ENCODE peak calls at places on chromosome 4, in ten cellular contexts. E, V, R, P, J, L, H, K, D and F are unnamed samples.

GRCh38 chr4:93780080-93780479 is 48.5 kb upstream of the ATOH1 start:
- DNase-seq in V (no peak), K (no peak), E (no peak), H (no peak), R (no peak), D (no peak), P (no peak), J (no peak), L (no peak), F (no peak)

GRCh38 chr4:98222306-98222705 is 38.9 kb upstream of the RAP1GDS1 start:
- DNase-seq in E (no peak), D (no peak), R (peak; percentile 25), J (no peak), V (no peak), P (no peak), L (no peak), K (no peak), H (no peak), F (no peak)

GRCh38 chr4:26020083-26020668 is 106.2 kb downstream of the SMIM20 start:
- DNase-seq in E (peak; percentile 39), L (peak; percentile 86), R (peak; percentile 94), D (peak; percentile 89), V (no peak), K (no peak), H (no peak), J (peak; percentile 93), P (no peak), F (no peak)

GRCh38 chr4:7210818-7211217 is 18.5 kb downstream of the SORCS2 start:
- DNase-seq in D (peak; percentile 30), K (no peak), J (peak; percentile 87), P (no peak), H (no peak), V (no peak), E (peak; percentile 42), R (peak; percentile 83), L (peak; percentile 45), F (no peak)

GRCh38 chr4:46404961-46405360 is 15.0 kb upstream of the GABRA2 start:
- DNase-seq in P (no peak), R (peak; percentile 34), K (no peak), J (peak; percentile 62), V (no peak), L (no peak), E (no peak), D (no peak), H (no peak), F (no peak)

GRCh38 chr4:122819708-122820449 is 6.8 kb upstream of the FGF2 start:
- DNase-seq in L (no peak), H (no peak), J (peak; percentile 58), D (peak; percentile 57), K (no peak), E (no peak), R (peak; percentile 38), V (no peak), P (no peak), F (no peak)

GRCh38 chr4:18847276-18847890 is 825.8 kb upstream of the LCORL start:
- DNase-seq in J (no peak), L (no peak), V (no peak), E (no peak), D (no peak), P (no peak), R (peak; percentile 8), K (no peak), H (no peak), F (no peak)

GRCh38 chr4:56995525-56995924 is 16.8 kb downstream of the POLR2B start:
- DNase-seq in J (peak; percentile 96), K (peak; percentile 71), R (peak; percentile 98), V (peak; percentile 33), E (no peak), D (peak; percentile 5), H (no peak), P (peak; percentile 47), L (peak; percentile 93), F (no peak)

GRCh38 chr4:77651820-77652219 is 46.2 kb downstream of the CXCL13 start:
- DNase-seq in E (no peak), H (no peak), K (no peak), D (no peak), V (no peak), L (no peak), R (no peak), J (no peak), P (no peak), F (no peak)

GRCh38 chr4:60657802-60658201 is 542.3 kb upstream of the ADGRL3 start:
- DNase-seq in D (no peak), H (no peak), J (peak; percentile 10), L (no peak), P (no peak), E (no peak), R (peak; percentile 51), V (no peak), K (no peak), F (no peak)

GRCh38 chr4:150366487-150366999 is 215.4 kb upstream of the MAB21L2 start:
- DNase-seq in H (no peak), V (no peak), R (no peak), P (peak; percentile 94), K (no peak), D (no peak), E (no peak), L (no peak), J (no peak), F (no peak)

GRCh38 chr4:162837679-162838078 is 329.0 kb downstream of the NAF1 start:
- DNase-seq in L (no peak), J (no peak), P (no peak), E (no peak), K (no peak), R (no peak), H (no peak), V (no peak), D (no peak), F (no peak)

GRCh38 chr4:80249144-80249543 is 17.3 kb upstream of the FGF5 start:
- DNase-seq in L (no peak), V (no peak), P (no peak), H (no peak), K (no peak), J (no peak), E (no peak), D (no peak), R (no peak), F (no peak)

GRCh38 chr4:123505457-123506310 is 109.1 kb downstream of the SPRY1 start:
- DNase-seq in E (peak; percentile 25), J (peak; percentile 64), H (no peak), L (peak; percentile 17), V (no peak), K (peak; percentile 59), R (peak; percentile 66), P (peak; percentile 97), D (peak; percentile 33), F (no peak)

GRCh38 chr4:16032871-16033505 is 50.8 kb downstream of the PROM1 start:
- DNase-seq in R (no peak), E (no peak), J (peak; percentile 51), H (no peak), D (no peak), K (peak; percentile 7), V (no peak), P (no peak), L (no peak), F (no peak)

GRCh38 chr4:132646186-132646585 is 502.9 kb upstream of the PCDH10 start:
- DNase-seq in E (no peak), P (no peak), R (no peak), H (no peak), V (no peak), J (no peak), D (peak; percentile 1), K (no peak), L (no peak), F (no peak)

GRCh38 chr4:184097240-184097619 is 120.4 kb downstream of the ENPP6 start:
- DNase-seq in P (no peak), J (no peak), H (no peak), D (no peak), V (peak; percentile 24), K (peak; percentile 33), R (peak; percentile 50), E (no peak), L (peak; percentile 13), F (no peak)

GRCh38 chr4:59307609-59308008 is 1892.5 kb upstream of the ADGRL3 start:
- DNase-seq in L (no peak), D (no peak), H (no peak), V (no peak), K (no peak), E (no peak), P (no peak), R (no peak), J (no peak), F (no peak)

GRCh38 chr4:183100827-183101226 is 1.8 kb downstream of the WWC2 start:
- DNase-seq in K (peak; percentile 13), J (no peak), E (no peak), H (no peak), L (no peak), R (no peak), P (no peak), V (no peak), D (no peak), F (no peak)

GRCh38 chr4:27148211-27148895 is 287.7 kb downstream of the STIM2 start:
- DNase-seq in L (no peak), P (no peak), D (no peak), R (no peak), K (no peak), H (no peak), E (no peak), J (no peak), V (no peak), F (no peak)

GRCh38 chr4:8538703-8539567 is 41.3 kb upstream of the GPR78 start:
- DNase-seq in R (peak; percentile 23), P (no peak), D (peak; percentile 43), L (peak; percentile 12), J (peak; percentile 80), K (no peak), V (peak; percentile 48), H (no peak), E (peak; percentile 76), F (no peak)